ENCODE peak calls at places on chromosomes 4 and X, in six cellular contexts. J is A549, Z is HepG2, X is upper lobe of left lung, T is GM12878, N is K562. Q is an unnamed sample.

GRCh38 chr4:25830545-25830944 is 32.2 kb downstream of the SEL1L3 start:
- ATAC-seq in N (no peak), Z (no peak), X (no peak), J (no peak), T (no peak), Q (no peak)

GRCh38 chr4:67158669-67159068 is 386.6 kb downstream of the CENPC start:
- ATAC-seq in N (no peak), J (no peak), T (no peak), X (no peak), Z (no peak), Q (peak)

GRCh38 chr4:104352211-104352610 is 142.5 kb downstream of the CXXC4 start:
- ATAC-seq in X (no peak), J (no peak), Z (peak), N (no peak), T (peak), Q (no peak)

GRCh38 chr4:159428975-159429692 is 326.3 kb downstream of the RAPGEF2 start:
- ATAC-seq in J (no peak), T (no peak), X (no peak), N (no peak), Z (no peak), Q (no peak)

GRCh38 chrX:13180807-13181206 is 136.4 kb upstream of the FAM9C start:
- ATAC-seq in N (no peak), J (no peak), T (no peak), Z (no peak), X (no peak), Q (no peak)

GRCh38 chr4:106609917-106610316 is 241.3 kb upstream of the GIMD1 start:
- ATAC-seq in X (no peak), N (no peak), Z (no peak), T (no peak), J (no peak), Q (no peak)

GRCh38 chr4:73653695-73654106 is 33.5 kb upstream of the RASSF6 start:
- ATAC-seq in T (peak), Z (peak), X (peak), N (peak), J (peak), Q (peak)

GRCh38 chr4:121227254-121227867 is 63.2 kb upstream of the TNIP3 start:
- ATAC-seq in Z (peak), T (peak), J (no peak), N (no peak), X (no peak), Q (no peak)

GRCh38 chr4:182649698-182650477 is 267.3 kb downstream of the DCTD start:
- ATAC-seq in N (no peak), Z (no peak), T (no peak), J (no peak), X (no peak), Q (no peak)

GRCh38 chrX:40465735-40466551 is 114.8 kb upstream of the ATP6AP2 start:
- ATAC-seq in X (no peak), T (no peak), N (peak), J (no peak), Z (no peak), Q (peak)

GRCh38 chr4:123825596-123826291 is 429.1 kb downstream of the SPRY1 start:
- ATAC-seq in N (no peak), T (no peak), Z (no peak), J (no peak), X (no peak), Q (peak)

GRCh38 chrX:133493366-133493765 is 78.1 kb upstream of the GPC4 start:
- ATAC-seq in N (no peak), Z (no peak), X (no peak), T (no peak), J (no peak), Q (no peak)

GRCh38 chr4:13733817-13734216 is 106.3 kb upstream of the BOD1L1 start:
- ATAC-seq in T (no peak), J (no peak), X (no peak), N (no peak), Z (no peak), Q (no peak)

GRCh38 chr4:16082424-16083216 is 1.2 kb downstream of the PROM1 start:
- ATAC-seq in J (peak), X (peak), N (no peak), T (no peak), Z (peak), Q (peak)

DNA sequence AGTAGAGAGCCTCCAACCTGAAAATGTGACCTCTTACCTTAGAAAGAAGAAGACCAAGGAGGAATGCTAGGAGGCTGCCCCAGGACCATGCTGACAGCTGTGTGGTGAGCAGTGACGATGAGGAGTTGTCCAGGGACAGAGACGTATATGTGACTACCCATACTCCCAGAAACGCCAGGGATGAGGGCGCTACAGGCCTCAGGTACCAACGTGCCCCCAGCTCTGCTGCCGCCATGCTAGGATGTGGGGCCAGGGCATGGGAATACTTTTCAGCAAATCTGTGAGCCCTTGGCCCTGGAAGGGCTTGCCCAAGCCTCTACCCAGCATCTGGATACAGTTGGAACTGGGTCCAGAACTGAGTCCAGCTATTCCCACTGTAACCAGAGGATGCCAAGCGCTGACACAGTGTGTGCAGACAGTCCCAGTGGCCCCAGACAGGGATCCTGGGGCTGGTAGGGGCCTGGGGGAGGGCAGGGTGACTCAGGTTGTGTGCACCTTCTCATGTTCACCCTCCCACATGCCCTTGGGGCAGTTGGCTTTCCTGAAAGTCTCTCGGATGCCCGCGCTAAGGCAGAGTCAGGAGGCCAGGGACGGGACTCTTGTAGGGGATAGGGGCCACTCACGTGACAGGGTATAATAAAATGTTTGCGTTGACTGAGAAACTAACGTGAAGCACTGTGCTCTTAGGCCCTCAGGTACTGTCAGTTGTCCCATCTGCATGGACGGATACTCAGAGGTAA is 23.9 kb upstream of the FAM193A start:
- ATAC-seq in N (no peak), T (no peak), J (no peak), X (no peak), Z (no peak), Q (no peak)
- TF ChIP-seq POLR2A in N (no peak), T (peak), J (no peak), X (no peak), Z (no peak), Q (no peak)

DNA sequence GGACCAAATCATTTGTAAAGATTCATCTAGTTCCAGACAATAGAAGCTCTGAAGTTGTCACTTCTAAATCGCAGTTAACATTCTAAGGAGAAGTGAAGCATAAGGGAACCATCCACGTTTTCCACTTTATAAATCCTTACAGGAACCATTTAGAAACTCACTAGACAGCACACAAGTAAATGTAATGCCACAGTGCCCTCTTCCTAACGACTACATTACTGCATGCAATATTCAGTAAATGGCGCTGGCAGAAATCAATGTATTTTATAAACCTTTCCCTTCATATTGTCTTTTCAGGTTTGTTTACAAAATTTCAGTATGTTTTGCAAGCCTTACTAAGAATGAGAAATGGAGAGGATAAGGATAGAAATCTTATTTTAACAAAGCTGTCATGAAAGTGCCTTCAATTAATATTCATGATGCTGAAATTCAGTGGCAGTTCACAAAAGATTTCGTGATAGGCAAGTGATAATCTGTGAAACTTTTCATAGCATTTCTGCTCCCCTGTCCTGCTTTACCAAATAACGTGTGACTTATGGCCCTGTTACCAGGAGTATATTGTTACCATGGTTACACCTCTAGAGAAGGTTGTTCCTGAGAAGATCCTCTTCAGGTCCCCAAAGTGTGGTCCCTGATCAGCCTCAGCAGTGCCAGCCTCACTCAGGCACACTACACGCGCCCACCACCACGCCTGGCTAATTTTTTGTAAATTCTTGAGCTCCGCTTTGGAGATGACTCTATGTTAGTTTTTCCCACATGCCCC is 54.2 kb downstream of the TMA16 start:
- ATAC-seq in X (peak), T (peak), Z (peak), J (peak), N (peak), Q (peak)
- TF ChIP-seq EP300 in X (no peak), T (no peak), Z (no peak), J (no peak), N (no peak), Q (no peak)

GRCh38 chrX:136191171-136191570 is 43.8 kb downstream of the FHL1 start:
- ATAC-seq in X (no peak), N (no peak), J (no peak), T (no peak), Z (no peak), Q (peak)
- H3K4me3 ChIP-seq in X (no peak), N (no peak), J (no peak), T (no peak), Z (no peak), Q (no peak)

GRCh38 chrX:150898343-150899190 is at the start of gene CD99L2:
- ATAC-seq in Z (peak), J (peak), X (peak), N (peak), T (peak), Q (peak)
- TF ChIP-seq POLR2A in Z (peak), J (peak), X (peak), N (peak), T (peak), Q (peak)

DNA sequence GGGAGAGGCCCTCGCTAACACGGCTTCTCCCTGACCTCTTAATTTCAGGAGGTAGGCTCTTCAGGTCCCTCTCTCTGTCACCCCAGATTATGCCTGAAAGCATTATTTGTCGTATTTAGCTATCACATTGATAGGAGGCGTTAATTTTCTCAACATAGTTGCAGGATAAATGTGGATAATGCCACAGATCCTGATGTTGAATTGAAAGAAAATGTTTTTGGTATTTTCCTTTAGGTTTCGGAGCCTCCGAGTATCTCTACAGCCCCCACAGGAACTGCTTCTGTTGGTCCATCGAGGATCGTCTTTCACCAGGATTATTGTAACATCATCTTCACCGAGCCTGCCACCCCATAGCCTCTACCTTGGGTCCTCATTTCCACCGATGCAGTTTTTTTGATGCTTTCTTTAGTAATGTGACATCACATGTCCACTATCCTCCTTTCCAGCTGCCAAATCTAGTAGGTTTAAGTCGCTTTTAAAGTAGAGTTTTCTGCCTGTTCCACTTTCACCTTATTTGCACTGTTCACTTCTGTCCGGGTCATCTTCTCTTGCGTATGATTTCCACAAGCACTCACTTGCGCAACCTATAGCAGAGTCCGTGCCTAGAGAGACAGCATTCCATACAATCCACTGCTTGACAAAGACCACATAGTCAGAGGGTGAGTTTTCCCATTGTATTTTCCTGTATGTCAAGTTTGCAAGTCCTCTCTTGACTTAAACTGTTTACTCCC is 665 bp downstream of the TIGD2 start:
- ATAC-seq in J (peak), N (peak), Z (peak), X (peak), T (no peak), Q (no peak)
- TF ChIP-seq EP300 in J (no peak), N (no peak), Z (peak), X (no peak), T (no peak), Q (no peak)